ENCODE peak calls at places on chromosomes 3 and 15, in eight cellular contexts. I, T, J, A, V, F, O and H are unnamed samples.

GRCh38 chr3:122102191-122102935 is 47.2 kb downstream of the CD86 start:
- DNase-seq in I (no peak), T (no peak), J (no peak), A (no peak), V (no peak), F (no peak), O (no peak), H (no peak)

GRCh38 chr3:37967252-37967881 is 23.2 kb upstream of the VILL start:
- DNase-seq in I (peak; percentile 68), T (peak; percentile 27), J (peak; percentile 79), A (peak; percentile 42), V (peak; percentile 25), F (peak; percentile 75), O (peak; percentile 76), H (peak; percentile 7)

GRCh38 chr3:154143873-154144272 is 22.7 kb downstream of the ARHGEF26 start:
- DNase-seq in I (no peak), T (no peak), J (no peak), A (no peak), V (no peak), F (no peak), O (no peak), H (no peak)

GRCh38 chr3:156787926-156788663 is 38.1 kb upstream of the LEKR1 start:
- DNase-seq in I (peak; percentile 9), T (no peak), J (peak; percentile 22), A (no peak), V (no peak), F (no peak), O (peak; percentile 32), H (no peak)

GRCh38 chr3:39101022-39101689 is 6.3 kb downstream of the GORASP1 start:
- DNase-seq in I (peak; percentile 28), T (no peak), J (peak; percentile 64), A (peak; percentile 65), V (peak; percentile 22), F (no peak), O (peak; percentile 83), H (no peak)

GRCh38 chr3:123449092-123449985 is 449 bp upstream of the ADCY5 start:
- DNase-seq in I (peak; percentile 66), T (no peak), J (peak; percentile 68), A (peak; percentile 50), V (no peak), F (peak; percentile 18), O (peak; percentile 65), H (no peak)

GRCh38 chr15:70605606-70606410 is 157.6 kb downstream of the UACA start:
- DNase-seq in I (peak; percentile 46), T (no peak), J (peak; percentile 75), A (no peak), V (no peak), F (peak; percentile 68), O (no peak), H (no peak)

GRCh38 chr15:25858952-25859760 is 4.0 kb downstream of the ATP10A start:
- DNase-seq in I (no peak), T (no peak), J (no peak), A (no peak), V (no peak), F (no peak), O (no peak), H (no peak)